ENCODE peak calls at places on chromosomes 6 and 20, in nine cellular contexts. A is activated CD8-positive, alpha-beta T cell treated with anti-CD3 and anti-CD28 coated beads for 36 hours; I is pancreas; E is left ventricle myocardium inferior; Q is HTR-8/SVneo; N is B cell; O is HCEC 1CT; Y is RWPE2; X is astrocyte of the spinal cord. H is an unnamed sample.

GRCh38 chr6:53148684-53149083 is at the start of gene GCM1:
- DNase-seq in A (no peak), I (no peak), E (no peak), Q (no peak), N (no peak), O (no peak), Y (no peak), X (no peak), H (no peak)

GRCh38 chr6:107665386-107665785 is 158.7 kb downstream of the SCML4 start:
- DNase-seq in A (no peak), I (no peak), E (no peak), Q (no peak), N (no peak), O (peak), Y (no peak), X (peak), H (no peak)

GRCh38 chr20:57547250-57547649 is 13.7 kb upstream of the PCK1 start:
- DNase-seq in A (no peak), I (no peak), E (no peak), Q (no peak), N (no peak), O (no peak), Y (no peak), X (no peak), H (no peak)

GRCh38 chr20:31497838-31498540 is 16.3 kb upstream of the HM13 start:
- DNase-seq in A (no peak), I (no peak), E (peak), Q (no peak), N (no peak), O (peak), Y (no peak), X (no peak), H (peak)

GRCh38 chr20:62201173-62202082 is 18.6 kb downstream of the MTG2 start:
- DNase-seq in A (no peak), I (peak), E (no peak), Q (no peak), N (peak), O (no peak), Y (peak), X (no peak), H (no peak)

GRCh38 chr20:48728042-48728837 is 99.6 kb downstream of the PREX1 start:
- DNase-seq in A (no peak), I (no peak), E (no peak), Q (no peak), N (no peak), O (no peak), Y (no peak), X (no peak), H (no peak)

GRCh38 chr6:43298565-43299337 is 691 bp downstream of the SLC22A7 start:
- DNase-seq in A (no peak), I (no peak), E (no peak), Q (no peak), N (no peak), O (no peak), Y (no peak), X (no peak), H (no peak)

GRCh38 chr20:64247970-64248841 is 7.3 kb upstream of the PCMTD2 start:
- DNase-seq in A (no peak), I (peak), E (no peak), Q (no peak), N (no peak), O (no peak), Y (peak), X (no peak), H (peak)

GRCh38 chr6:35392111-35392702 is 49.8 kb downstream of the PPARD start:
- DNase-seq in A (no peak), I (peak), E (peak), Q (no peak), N (no peak), O (no peak), Y (peak), X (no peak), H (no peak)

GRCh38 chr20:3307078-3307477 is 68.1 kb upstream of the SLC4A11 start:
- DNase-seq in A (no peak), I (no peak), E (no peak), Q (no peak), N (no peak), O (no peak), Y (no peak), X (no peak), H (no peak)

GRCh38 chr6:98843274-98844243 is 9.2 kb downstream of the POU3F2 start:
- DNase-seq in A (no peak), I (peak), E (no peak), Q (no peak), N (no peak), O (no peak), Y (no peak), X (no peak), H (peak)

GRCh38 chr20:52975024-52975732 is 3.0 kb downstream of the TSHZ2 start:
- DNase-seq in A (no peak), I (no peak), E (no peak), Q (no peak), N (no peak), O (no peak), Y (no peak), X (no peak), H (no peak)

GRCh38 chr6:129744201-129744879 is 34.4 kb upstream of the ARHGAP18 start:
- DNase-seq in A (no peak), I (no peak), E (no peak), Q (peak), N (no peak), O (peak), Y (no peak), X (peak), H (no peak)

GRCh38 chr6:125546827-125547226 is 202.6 kb upstream of the HEY2 start:
- DNase-seq in A (no peak), I (no peak), E (no peak), Q (no peak), N (no peak), O (peak), Y (no peak), X (peak), H (peak)

GRCh38 chr6:30357678-30358339 is 12.9 kb downstream of the RPP21 start:
- DNase-seq in A (peak), I (no peak), E (no peak), Q (peak), N (peak), O (peak), Y (no peak), X (peak), H (peak)

GRCh38 chr20:19376451-19376971 is 164.1 kb downstream of the SLC24A3 start:
- DNase-seq in A (no peak), I (no peak), E (peak), Q (no peak), N (no peak), O (no peak), Y (no peak), X (no peak), H (no peak)

GRCh38 chr6:75147512-75147911 is 58.3 kb downstream of the COL12A1 start:
- DNase-seq in A (no peak), I (no peak), E (no peak), Q (no peak), N (no peak), O (peak), Y (no peak), X (peak), H (no peak)

GRCh38 chr6:108850669-108851467 is 2.6 kb downstream of the ARMC2 start:
- DNase-seq in A (no peak), I (no peak), E (peak), Q (no peak), N (no peak), O (no peak), Y (no peak), X (no peak), H (no peak)

GRCh38 chr6:56477241-56477640 is 165.4 kb downstream of the DST start:
- DNase-seq in A (no peak), I (no peak), E (no peak), Q (no peak), N (no peak), O (no peak), Y (no peak), X (no peak), H (no peak)

GRCh38 chr6:113636357-113636824 is 220.8 kb upstream of the MARCKS start:
- DNase-seq in A (no peak), I (no peak), E (no peak), Q (no peak), N (no peak), O (no peak), Y (no peak), X (peak), H (no peak)

GRCh38 chr20:1469925-1470571 is 3.4 kb upstream of the NSFL1C start:
- DNase-seq in A (peak), I (peak), E (peak), Q (peak), N (peak), O (peak), Y (peak), X (peak), H (peak)

GRCh38 chr20:49103019-49103418 is 56.9 kb downstream of the CSE1L start:
- DNase-seq in A (no peak), I (no peak), E (no peak), Q (no peak), N (no peak), O (no peak), Y (peak), X (no peak), H (no peak)

GRCh38 chr20:37162674-37163073 is 16.5 kb upstream of the RPN2 start:
- DNase-seq in A (no peak), I (no peak), E (no peak), Q (no peak), N (no peak), O (no peak), Y (no peak), X (no peak), H (no peak)

GRCh38 chr20:22414354-22414753 is 170.0 kb downstream of the FOXA2 start:
- DNase-seq in A (no peak), I (no peak), E (no peak), Q (no peak), N (no peak), O (no peak), Y (no peak), X (no peak), H (no peak)

GRCh38 chr6:121594053-121594452 is 158.6 kb downstream of the GJA1 start:
- DNase-seq in A (no peak), I (no peak), E (no peak), Q (no peak), N (no peak), O (no peak), Y (no peak), X (no peak), H (no peak)

GRCh38 chr6:3205913-3206312 is 21.5 kb downstream of the TUBB2B start:
- DNase-seq in A (peak), I (no peak), E (no peak), Q (no peak), N (no peak), O (peak), Y (no peak), X (peak), H (peak)

GRCh38 chr6:11277275-11278206 is 45.1 kb upstream of the NEDD9 start:
- DNase-seq in A (peak), I (no peak), E (no peak), Q (peak), N (peak), O (peak), Y (no peak), X (peak), H (peak)

GRCh38 chr6:168355716-168356522 is 36.3 kb upstream of the DACT2 start:
- DNase-seq in A (peak), I (peak), E (peak), Q (peak), N (no peak), O (no peak), Y (no peak), X (no peak), H (peak)

GRCh38 chr6:157726892-157727628 is 96.0 kb upstream of the SNX9 start:
- DNase-seq in A (no peak), I (no peak), E (peak), Q (no peak), N (no peak), O (no peak), Y (no peak), X (no peak), H (peak)

GRCh38 chr6:82022614-82023102 is 224.9 kb downstream of the IBTK start:
- DNase-seq in A (no peak), I (no peak), E (no peak), Q (peak), N (no peak), O (peak), Y (no peak), X (peak), H (no peak)

GRCh38 chr6:15252205-15252604 is 6.3 kb downstream of the JARID2 start:
- DNase-seq in A (no peak), I (no peak), E (no peak), Q (no peak), N (no peak), O (no peak), Y (no peak), X (no peak), H (no peak)

GRCh38 chr20:57570145-57570850 is 9.4 kb downstream of the PCK1 start:
- DNase-seq in A (no peak), I (no peak), E (no peak), Q (no peak), N (no peak), O (no peak), Y (no peak), X (no peak), H (no peak)

GRCh38 chr6:22444335-22444734 is 125.0 kb upstream of the HDGFL1 start:
- DNase-seq in A (no peak), I (no peak), E (no peak), Q (no peak), N (no peak), O (no peak), Y (no peak), X (peak), H (no peak)

GRCh38 chr20:53570446-53571276 is 23.0 kb downstream of the ZNF217 start:
- DNase-seq in A (no peak), I (no peak), E (no peak), Q (no peak), N (no peak), O (no peak), Y (no peak), X (no peak), H (no peak)

GRCh38 chr6:7050911-7051779 is 56.6 kb upstream of the RREB1 start:
- DNase-seq in A (peak), I (peak), E (peak), Q (peak), N (no peak), O (no peak), Y (peak), X (peak), H (peak)

GRCh38 chr6:89323461-89324098 is 8.5 kb upstream of the GABRR2 start:
- DNase-seq in A (no peak), I (no peak), E (no peak), Q (no peak), N (no peak), O (peak), Y (no peak), X (peak), H (no peak)

GRCh38 chr20:37202267-37202943 is 23.1 kb upstream of the MROH8 start:
- DNase-seq in A (peak), I (no peak), E (no peak), Q (peak), N (peak), O (peak), Y (no peak), X (peak), H (peak)

GRCh38 chr20:63612276-63612931 is 14.5 kb downstream of the GMEB2 start:
- DNase-seq in A (no peak), I (no peak), E (no peak), Q (no peak), N (no peak), O (no peak), Y (peak), X (no peak), H (no peak)

GRCh38 chr6:154410619-154411044 is 54.0 kb upstream of the IPCEF1 start:
- DNase-seq in A (peak), I (no peak), E (no peak), Q (peak), N (no peak), O (peak), Y (no peak), X (peak), H (no peak)